ENCODE peak calls at places on chromosomes 5 and 9, in ten cellular contexts. One of them, this sample, is unnamed.

GRCh38 chr9:73380411-73380810 is 228.7 kb downstream of the ANXA1 start:
- DNase-seq in prostate gland: no peak
- DNase-seq in IMR-90: no peak
- DNase-seq in tibial nerve: no peak
- DNase-seq in uterus: no peak
- DNase-seq in A549: no peak
- DNase-seq in HCT116: no peak
- DNase-seq in lower leg skin: no peak
- DNase-seq in body of pancreas: no peak
- DNase-seq in endothelial cell of umbilical vein: no peak
- DNase-seq in this sample: no peak

GRCh38 chr9:38024036-38024681 is 44.9 kb downstream of the SHB start:
- DNase-seq in prostate gland: peak
- DNase-seq in IMR-90: peak
- DNase-seq in tibial nerve: peak
- DNase-seq in uterus: peak
- DNase-seq in A549: peak
- DNase-seq in HCT116: no peak
- DNase-seq in lower leg skin: no peak
- DNase-seq in body of pancreas: no peak
- DNase-seq in endothelial cell of umbilical vein: peak
- DNase-seq in this sample: no peak

GRCh38 chr5:116371935-116372334 is 202.7 kb downstream of the SEMA6A start:
- DNase-seq in prostate gland: no peak
- DNase-seq in IMR-90: no peak
- DNase-seq in tibial nerve: no peak
- DNase-seq in uterus: no peak
- DNase-seq in A549: no peak
- DNase-seq in HCT116: no peak
- DNase-seq in lower leg skin: no peak
- DNase-seq in body of pancreas: no peak
- DNase-seq in endothelial cell of umbilical vein: no peak
- DNase-seq in this sample: no peak

GRCh38 chr9:131203438-131204219 is 72.7 kb downstream of the FAM78A start:
- DNase-seq in prostate gland: no peak
- DNase-seq in IMR-90: no peak
- DNase-seq in tibial nerve: no peak
- DNase-seq in uterus: no peak
- DNase-seq in A549: no peak
- DNase-seq in HCT116: no peak
- DNase-seq in lower leg skin: no peak
- DNase-seq in body of pancreas: no peak
- DNase-seq in endothelial cell of umbilical vein: peak
- DNase-seq in this sample: no peak

GRCh38 chr9:70569070-70569772 is 154.8 kb upstream of the KLF9 start:
- DNase-seq in prostate gland: no peak
- DNase-seq in IMR-90: peak
- DNase-seq in tibial nerve: no peak
- DNase-seq in uterus: no peak
- DNase-seq in A549: no peak
- DNase-seq in HCT116: no peak
- DNase-seq in lower leg skin: no peak
- DNase-seq in body of pancreas: no peak
- DNase-seq in endothelial cell of umbilical vein: no peak
- DNase-seq in this sample: no peak

GRCh38 chr9:115590016-115590415 is 472.1 kb upstream of the TNC start:
- DNase-seq in prostate gland: no peak
- DNase-seq in IMR-90: peak
- DNase-seq in tibial nerve: no peak
- DNase-seq in uterus: peak
- DNase-seq in A549: peak
- DNase-seq in HCT116: no peak
- DNase-seq in lower leg skin: no peak
- DNase-seq in body of pancreas: no peak
- DNase-seq in endothelial cell of umbilical vein: peak
- DNase-seq in this sample: no peak

GRCh38 chr5:167049043-167049663 is 1242.3 kb upstream of the WWC1 start:
- DNase-seq in prostate gland: peak
- DNase-seq in IMR-90: no peak
- DNase-seq in tibial nerve: peak
- DNase-seq in uterus: no peak
- DNase-seq in A549: peak
- DNase-seq in HCT116: peak
- DNase-seq in lower leg skin: no peak
- DNase-seq in body of pancreas: peak
- DNase-seq in endothelial cell of umbilical vein: peak
- DNase-seq in this sample: peak

GRCh38 chr5:74507596-74507995 is 132.9 kb downstream of the ENC1 start:
- DNase-seq in prostate gland: no peak
- DNase-seq in IMR-90: no peak
- DNase-seq in tibial nerve: no peak
- DNase-seq in uterus: no peak
- DNase-seq in A549: no peak
- DNase-seq in HCT116: no peak
- DNase-seq in lower leg skin: no peak
- DNase-seq in body of pancreas: no peak
- DNase-seq in endothelial cell of umbilical vein: no peak
- DNase-seq in this sample: no peak

GRCh38 chr9:69249337-69249736 is 75.3 kb downstream of the TJP2 start:
- DNase-seq in prostate gland: no peak
- DNase-seq in IMR-90: peak
- DNase-seq in tibial nerve: no peak
- DNase-seq in uterus: no peak
- DNase-seq in A549: no peak
- DNase-seq in HCT116: no peak
- DNase-seq in lower leg skin: no peak
- DNase-seq in body of pancreas: no peak
- DNase-seq in endothelial cell of umbilical vein: peak
- DNase-seq in this sample: no peak

GRCh38 chr5:32711693-32712462 is 757 bp downstream of the NPR3 start:
- DNase-seq in prostate gland: no peak
- DNase-seq in IMR-90: peak
- DNase-seq in tibial nerve: no peak
- DNase-seq in uterus: no peak
- DNase-seq in A549: peak
- DNase-seq in HCT116: no peak
- DNase-seq in lower leg skin: no peak
- DNase-seq in body of pancreas: no peak
- DNase-seq in endothelial cell of umbilical vein: peak
- DNase-seq in this sample: no peak

DNA sequence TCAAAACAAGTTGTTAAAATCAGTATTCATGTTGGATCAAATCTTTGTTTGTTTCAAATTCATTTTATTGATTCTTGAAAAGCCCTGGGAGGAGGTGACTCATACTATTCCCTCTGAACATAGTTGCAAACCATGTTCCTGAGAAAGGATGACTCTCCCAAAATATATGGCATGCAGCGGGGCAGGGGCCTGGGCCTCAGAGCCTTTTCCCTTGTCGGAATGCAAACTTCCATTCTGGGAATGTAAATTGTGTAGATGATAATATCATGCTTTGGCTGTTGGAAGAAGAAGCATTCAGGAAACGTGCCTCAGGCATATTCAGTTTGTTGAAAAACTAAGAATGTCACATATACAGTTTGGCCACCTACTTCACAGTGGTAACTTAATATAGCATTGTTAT is 242.0 kb downstream of the AUH start:
- DNase-seq in prostate gland: no peak
- DNase-seq in IMR-90: peak
- DNase-seq in tibial nerve: no peak
- DNase-seq in uterus: no peak
- DNase-seq in A549: no peak
- DNase-seq in HCT116: no peak
- DNase-seq in lower leg skin: no peak
- DNase-seq in body of pancreas: no peak
- DNase-seq in endothelial cell of umbilical vein: no peak
- DNase-seq in this sample: no peak
- H3K4me3 ChIP-seq in prostate gland: no peak
- H3K4me3 ChIP-seq in IMR-90: no peak
- H3K4me3 ChIP-seq in tibial nerve: no peak
- H3K4me3 ChIP-seq in uterus: no peak
- H3K4me3 ChIP-seq in A549: no peak
- H3K4me3 ChIP-seq in HCT116: no peak
- H3K4me3 ChIP-seq in lower leg skin: no peak
- H3K4me3 ChIP-seq in body of pancreas: no peak
- H3K4me3 ChIP-seq in endothelial cell of umbilical vein: no peak
- H3K4me3 ChIP-seq in this sample: no peak

DNA sequence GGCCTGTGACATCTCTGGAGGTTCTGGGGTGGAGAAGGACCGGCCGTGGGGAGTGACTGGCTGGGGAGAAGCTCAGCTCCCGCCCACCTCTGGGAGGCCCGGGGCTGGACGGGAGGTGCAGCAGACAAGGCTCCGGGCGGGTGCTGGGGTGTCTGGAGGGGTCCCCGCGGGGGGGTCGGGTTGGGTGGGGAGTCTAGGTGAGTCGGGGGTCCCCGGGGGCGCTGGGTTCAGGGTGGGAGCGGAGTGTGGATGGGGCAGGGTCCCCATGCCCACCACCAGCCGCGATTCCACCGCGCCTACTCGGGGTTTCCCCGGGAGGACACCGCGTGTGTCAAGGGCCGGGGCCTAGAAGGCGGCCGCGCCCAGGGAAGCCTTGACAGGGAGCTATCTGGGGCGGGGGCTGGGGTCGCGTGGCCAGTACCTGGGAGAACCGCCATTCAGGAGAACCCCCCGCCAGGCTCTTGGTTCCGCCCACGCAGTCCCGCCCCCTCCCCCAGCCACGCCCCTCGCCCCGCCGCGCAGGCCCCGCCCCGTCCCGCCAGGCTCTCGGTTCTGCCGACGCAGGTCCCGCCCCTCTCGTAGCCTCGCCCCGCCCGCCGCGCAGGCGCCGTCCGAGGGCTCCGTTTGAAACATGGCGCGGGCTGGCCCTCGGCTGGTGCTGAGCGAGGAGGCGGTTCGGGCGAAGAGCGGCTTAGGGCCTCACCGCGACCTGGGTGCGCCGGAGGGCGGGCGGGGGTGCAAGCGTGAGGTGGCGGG is at the start of gene CEP72:
- DNase-seq in prostate gland: peak
- DNase-seq in IMR-90: peak
- DNase-seq in tibial nerve: peak
- DNase-seq in uterus: peak
- DNase-seq in A549: peak
- DNase-seq in HCT116: peak
- DNase-seq in lower leg skin: peak
- DNase-seq in body of pancreas: peak
- DNase-seq in endothelial cell of umbilical vein: peak
- DNase-seq in this sample: peak
- TF ChIP-seq POLR2A in prostate gland: no peak
- TF ChIP-seq POLR2A in IMR-90: peak
- TF ChIP-seq POLR2A in tibial nerve: no peak
- TF ChIP-seq POLR2A in uterus: no peak
- TF ChIP-seq POLR2A in A549: peak
- TF ChIP-seq POLR2A in HCT116: no peak
- TF ChIP-seq POLR2A in lower leg skin: no peak
- TF ChIP-seq POLR2A in body of pancreas: no peak
- TF ChIP-seq POLR2A in endothelial cell of umbilical vein: no peak
- TF ChIP-seq POLR2A in this sample: no peak

GRCh38 chr9:12988259-12988658 is 213.4 kb downstream of the LURAP1L start:
- DNase-seq in prostate gland: no peak
- DNase-seq in IMR-90: no peak
- DNase-seq in tibial nerve: no peak
- DNase-seq in uterus: no peak
- DNase-seq in A549: no peak
- DNase-seq in HCT116: no peak
- DNase-seq in lower leg skin: no peak
- DNase-seq in body of pancreas: no peak
- DNase-seq in endothelial cell of umbilical vein: no peak
- DNase-seq in this sample: no peak
- TF ChIP-seq CTCF in prostate gland: no peak
- TF ChIP-seq CTCF in IMR-90: no peak
- TF ChIP-seq CTCF in tibial nerve: no peak
- TF ChIP-seq CTCF in uterus: no peak
- TF ChIP-seq CTCF in A549: no peak
- TF ChIP-seq CTCF in HCT116: no peak
- TF ChIP-seq CTCF in lower leg skin: no peak
- TF ChIP-seq CTCF in body of pancreas: no peak
- TF ChIP-seq CTCF in endothelial cell of umbilical vein: no peak
- TF ChIP-seq CTCF in this sample: no peak

GRCh38 chr5:138179277-138179857 is 455 bp downstream of the KIF20A start:
- DNase-seq in prostate gland: no peak
- DNase-seq in IMR-90: no peak
- DNase-seq in tibial nerve: no peak
- DNase-seq in uterus: no peak
- DNase-seq in A549: peak
- DNase-seq in HCT116: no peak
- DNase-seq in lower leg skin: no peak
- DNase-seq in body of pancreas: no peak
- DNase-seq in endothelial cell of umbilical vein: no peak
- DNase-seq in this sample: no peak

GRCh38 chr5:138177936-138178515 is 404 bp downstream of the BRD8 start:
- DNase-seq in prostate gland: peak
- DNase-seq in IMR-90: peak
- DNase-seq in tibial nerve: no peak
- DNase-seq in uterus: no peak
- DNase-seq in A549: peak
- DNase-seq in HCT116: no peak
- DNase-seq in lower leg skin: no peak
- DNase-seq in body of pancreas: peak
- DNase-seq in endothelial cell of umbilical vein: peak
- DNase-seq in this sample: peak

GRCh38 chr5:138178516-138179276 is at the start of the genes BRD8 and KIF20A:
- DNase-seq in prostate gland: peak
- DNase-seq in IMR-90: peak
- DNase-seq in tibial nerve: peak
- DNase-seq in uterus: peak
- DNase-seq in A549: peak
- DNase-seq in HCT116: peak
- DNase-seq in lower leg skin: peak
- DNase-seq in body of pancreas: peak
- DNase-seq in endothelial cell of umbilical vein: peak
- DNase-seq in this sample: peak

GRCh38 chr5:138180841-138181240 is 1.9 kb downstream of the KIF20A start:
- DNase-seq in prostate gland: no peak
- DNase-seq in IMR-90: no peak
- DNase-seq in tibial nerve: no peak
- DNase-seq in uterus: no peak
- DNase-seq in A549: no peak
- DNase-seq in HCT116: no peak
- DNase-seq in lower leg skin: no peak
- DNase-seq in body of pancreas: no peak
- DNase-seq in endothelial cell of umbilical vein: no peak
- DNase-seq in this sample: no peak

DNA sequence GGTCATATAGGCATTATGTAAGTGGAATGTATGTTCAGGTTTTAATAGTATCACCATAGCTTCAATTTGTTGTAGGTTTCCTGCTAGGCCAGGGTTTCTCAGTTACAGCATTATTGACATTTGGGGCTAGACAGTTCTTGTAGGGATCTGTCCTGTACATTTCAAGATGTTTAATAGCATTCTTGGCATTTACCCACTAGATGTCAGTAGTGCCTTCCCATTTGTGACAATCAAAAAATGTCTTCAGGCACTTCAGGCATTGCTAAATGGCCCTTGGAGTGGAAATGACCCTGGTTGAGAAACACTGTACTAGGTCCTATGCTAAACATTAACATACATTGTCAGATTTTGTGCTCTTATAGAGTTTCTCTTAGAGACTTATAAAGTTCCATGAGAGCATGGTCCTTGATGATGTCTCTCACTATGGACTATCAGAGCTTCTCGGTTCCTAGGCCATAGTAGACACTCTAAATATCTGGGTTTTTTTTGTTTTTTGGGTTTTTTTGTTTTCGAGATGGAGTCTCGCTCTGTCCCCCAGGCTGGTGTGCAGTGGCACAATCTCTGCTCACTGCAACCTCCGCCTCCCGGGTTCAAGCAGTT is 1.4 kb downstream of the KIF20A start:
- DNase-seq in prostate gland: no peak
- DNase-seq in IMR-90: peak
- DNase-seq in tibial nerve: no peak
- DNase-seq in uterus: no peak
- DNase-seq in A549: peak
- DNase-seq in HCT116: peak
- DNase-seq in lower leg skin: no peak
- DNase-seq in body of pancreas: no peak
- DNase-seq in endothelial cell of umbilical vein: peak
- DNase-seq in this sample: no peak
- H3K4me3 ChIP-seq in prostate gland: no peak
- H3K4me3 ChIP-seq in IMR-90: no peak
- H3K4me3 ChIP-seq in tibial nerve: no peak
- H3K4me3 ChIP-seq in uterus: no peak
- H3K4me3 ChIP-seq in A549: peak
- H3K4me3 ChIP-seq in HCT116: peak
- H3K4me3 ChIP-seq in lower leg skin: no peak
- H3K4me3 ChIP-seq in body of pancreas: no peak
- H3K4me3 ChIP-seq in endothelial cell of umbilical vein: no peak
- H3K4me3 ChIP-seq in this sample: no peak

This sample was measured in Peyer's patch.